ENCODE peak calls at places on chromosomes 11 and 22, in ten cellular contexts. X is B cell; N is AG09309; Z is activated T-cell treated with anti-CD3 and anti-CD28 coated beads, Interleukin-2, amount 50 U/mL, for 4 hours; K is OCI-M1; V is heart right ventricle; U is nephron progenitor cell; W is mucosa of gallbladder; A is fibroblast of mammary gland; S is non-pigmented ciliary epithelial cell. Y is an unnamed sample.

GRCh38 chr11:19393941-19394340 is 153.2 kb upstream of the E2F8 start:
- DNase-seq in W (no peak), A (peak; percentile 89), K (no peak), S (no peak), V (no peak), U (no peak), N (no peak), X (no peak), Z (no peak), Y (no peak)

GRCh38 chr11:12951376-12951775 is 57.7 kb upstream of the RASSF10 start:
- DNase-seq in X (no peak), K (no peak), N (no peak), U (no peak), S (no peak), A (no peak), W (no peak), Z (no peak), V (no peak), Y (no peak)

GRCh38 chr11:91081440-91082088 is 858.7 kb upstream of the CHORDC1 start:
- DNase-seq in N (no peak), U (no peak), V (peak; percentile 35), A (peak; percentile 76), K (peak; percentile 55), S (no peak), X (no peak), W (peak; percentile 15), Z (no peak), Y (peak; percentile 41)

GRCh38 chr22:48340191-48340590 is 1487.5 kb downstream of the BRD1 start:
- DNase-seq in U (no peak), V (no peak), N (no peak), W (no peak), A (no peak), X (no peak), K (no peak), S (no peak), Z (no peak), Y (peak; percentile 56)

GRCh38 chr22:21078916-21079315 is 33.2 kb downstream of the LRRC74B start:
- DNase-seq in W (no peak), X (no peak), V (no peak), K (no peak), Z (no peak), S (no peak), A (no peak), U (no peak), N (no peak), Y (no peak)

GRCh38 chr22:36768141-36768540 is 7.8 kb downstream of the IFT27 start:
- DNase-seq in V (no peak), Z (no peak), S (no peak), A (no peak), U (no peak), K (no peak), N (no peak), X (no peak), W (no peak), Y (no peak)

GRCh38 chr11:9663699-9664275 is at the start of gene SWAP70:
- DNase-seq in S (peak; percentile 32), N (peak; percentile 59), V (peak; percentile 89), X (peak; percentile 88), U (peak; percentile 95), A (peak; percentile 88), W (peak; percentile 90), K (peak; percentile 86), Z (peak; percentile 68), Y (peak; percentile 95)

GRCh38 chr11:17766590-17766989 is 32.0 kb downstream of the KCNC1 start:
- DNase-seq in Z (no peak), K (no peak), S (no peak), U (peak; percentile 0), N (no peak), V (no peak), X (no peak), W (no peak), A (no peak), Y (no peak)

GRCh38 chr11:11582261-11582701 is 39.5 kb downstream of the GALNT18 start:
- DNase-seq in U (no peak), Z (no peak), K (peak; percentile 0), V (peak; percentile 46), W (peak; percentile 9), A (no peak), S (no peak), X (no peak), N (no peak), Y (no peak)

GRCh38 chr11:101912823-101913284 is 2.0 kb upstream of the CEP126 start:
- DNase-seq in Z (no peak), S (no peak), U (no peak), A (peak; percentile 26), W (no peak), V (no peak), X (no peak), K (no peak), N (no peak), Y (no peak)

GRCh38 chr22:42294034-42294985 is 23.9 kb upstream of the TCF20 start:
- DNase-seq in N (no peak), U (peak; percentile 91), K (peak; percentile 43), W (peak; percentile 44), A (peak; percentile 31), S (no peak), Z (no peak), V (peak; percentile 65), X (peak; percentile 67), Y (peak; percentile 83)

GRCh38 chr11:76236092-76237026 is 30.1 kb upstream of the WNT11 start:
- DNase-seq in A (peak; percentile 50), S (no peak), W (peak; percentile 44), V (no peak), K (peak; percentile 97), U (peak; percentile 72), N (no peak), Z (no peak), X (peak; percentile 61), Y (peak; percentile 80)

GRCh38 chr11:105132716-105133511 is 6.7 kb downstream of the CARD18 start:
- DNase-seq in Z (no peak), V (no peak), W (no peak), A (peak; percentile 77), N (no peak), X (no peak), K (no peak), U (no peak), S (peak; percentile 53), Y (no peak)

GRCh38 chr11:117924631-117925170 is 4.5 kb downstream of the TMPRSS13 start:
- DNase-seq in S (no peak), N (no peak), V (no peak), A (no peak), X (no peak), W (no peak), U (no peak), Z (no peak), K (no peak), Y (peak; percentile 51)

GRCh38 chr11:61019037-61019817 is 47.7 kb downstream of the CD6 start:
- DNase-seq in K (no peak), A (no peak), W (no peak), N (no peak), S (no peak), U (no peak), V (no peak), Z (no peak), X (no peak), Y (no peak)

GRCh38 chr11:96149743-96150555 is 193.0 kb downstream of the MAML2 start:
- DNase-seq in S (peak; percentile 84), X (no peak), N (peak; percentile 74), U (no peak), A (peak; percentile 80), K (peak; percentile 26), V (no peak), W (no peak), Z (no peak), Y (no peak)

GRCh38 chr22:27906241-27906640 is 12.8 kb downstream of the PITPNB start:
- DNase-seq in X (no peak), U (no peak), K (no peak), A (peak; percentile 11), W (no peak), S (no peak), V (no peak), N (no peak), Z (no peak), Y (no peak)